ENCODE peak calls at places on chromosomes 5 and 9, in ten cellular contexts. Q is stimulated activated CD8-positive, alpha-beta memory T cell treated with anti-CD3 and anti-CD28 coated beads, Interleukin-4, amount 100 ng/mL, for 4 hours; D is M059J; E is brain microvascular endothelial cell; M is T follicular helper cell; N is EL; V is germinal center; Y is NCI-H1105 treated with DMSO at 0.1 percent for 48 hours; K is neuronal stem cell; P is cardiac fibroblast. W is an unnamed sample.

GRCh38 chr5:163759000-163759730 is 253.7 kb downstream of the MAT2B start:
- DNase-seq in N (no peak), D (no peak), Y (no peak), Q (no peak), K (no peak), P (no peak), M (no peak), V (no peak), E (no peak), W (no peak)

GRCh38 chr9:91056917-91057316 is 255.3 kb downstream of the SYK start:
- DNase-seq in K (no peak), E (peak; percentile 15), V (no peak), Q (no peak), P (peak; percentile 55), N (peak; percentile 57), M (no peak), D (peak; percentile 80), Y (no peak), W (no peak)

GRCh38 chr5:74094096-74094778 is 468.2 kb downstream of the ARHGEF28 start:
- DNase-seq in D (no peak), P (peak; percentile 38), E (peak; percentile 74), K (no peak), Q (no peak), M (no peak), Y (peak; percentile 25), V (no peak), N (no peak), W (no peak)

GRCh38 chr5:40485021-40485998 is 194.4 kb upstream of the PTGER4 start:
- DNase-seq in P (no peak), E (no peak), N (no peak), V (peak; percentile 31), Q (no peak), M (no peak), Y (no peak), K (no peak), D (no peak), W (no peak)

GRCh38 chr5:65035212-65036206 is 266.8 kb downstream of the CWC27 start:
- DNase-seq in M (peak; percentile 77), Q (peak; percentile 72), D (peak; percentile 95), V (peak; percentile 78), K (peak; percentile 90), Y (peak; percentile 58), N (peak; percentile 96), E (peak; percentile 95), P (peak; percentile 94), W (peak; percentile 64)

GRCh38 chr9:136060671-136061371 is 34.3 kb downstream of the NACC2 start:
- DNase-seq in Y (no peak), P (no peak), Q (no peak), D (no peak), E (no peak), N (no peak), M (no peak), V (no peak), K (no peak), W (no peak)

GRCh38 chr5:179698935-179699639 is at the start of gene CANX:
- DNase-seq in N (no peak), Y (no peak), M (no peak), E (peak; percentile 2), V (no peak), Q (no peak), K (no peak), P (no peak), D (peak; percentile 27), W (no peak)

GRCh38 chr9:111036068-111036789 is 2.0 kb downstream of the LPAR1 start:
- DNase-seq in Q (no peak), P (peak; percentile 60), V (no peak), E (peak; percentile 21), D (peak; percentile 66), M (no peak), Y (no peak), K (peak; percentile 26), N (peak; percentile 78), W (no peak)

GRCh38 chr5:119360905-119361605 is 5.2 kb downstream of the TNFAIP8 start:
- DNase-seq in V (no peak), Q (no peak), E (peak; percentile 55), P (peak; percentile 39), Y (no peak), D (peak; percentile 62), N (peak; percentile 72), M (no peak), K (no peak), W (no peak)

GRCh38 chr5:65034782-65035181 is 266.1 kb downstream of the CWC27 start:
- DNase-seq in E (no peak), P (no peak), N (no peak), Y (peak; percentile 3), V (peak; percentile 10), M (no peak), D (no peak), K (no peak), Q (no peak), W (no peak)